ENCODE peak calls at places on chromosome 7, in six cellular contexts. R is adrenal gland, H is mammary epithelial cell, M is stomach, X is mucosa of descending colon, V is transverse colon. P is an unnamed sample.

GRCh38 chr7:74267756-74268565 is 13.8 kb upstream of the RFC2 start:
- DNase-seq in R (no peak), H (no peak), M (no peak), X (no peak), V (no peak), P (no peak)

GRCh38 chr7:39526676-39527075 is 39.5 kb upstream of the YAE1 start:
- DNase-seq in R (no peak), H (no peak), M (no peak), X (no peak), V (no peak), P (no peak)

GRCh38 chr7:111834367-111834766 is 272.1 kb upstream of the IMMP2L start:
- DNase-seq in R (no peak), H (no peak), M (no peak), X (no peak), V (no peak), P (no peak)

GRCh38 chr7:46810986-46811385 is 770.9 kb downstream of the TNS3 start:
- DNase-seq in R (no peak), H (no peak), M (no peak), X (no peak), V (no peak), P (no peak)

GRCh38 chr7:21011153-21011552 is 224.5 kb upstream of the SP8 start:
- DNase-seq in R (no peak), H (peak; percentile 98), M (no peak), X (no peak), V (no peak), P (no peak)

GRCh38 chr7:6624246-6624611 is 8.8 kb downstream of the ZNF853 start:
- DNase-seq in R (no peak), H (no peak), M (no peak), X (no peak), V (no peak), P (no peak)

GRCh38 chr7:125423444-125424155 is 494.0 kb upstream of the POT1 start:
- DNase-seq in R (no peak), H (peak; percentile 86), M (no peak), X (no peak), V (no peak), P (no peak)

GRCh38 chr7:50436133-50436802 is 13.9 kb downstream of the FIGNL1 start:
- DNase-seq in R (no peak), H (peak; percentile 59), M (no peak), X (no peak), V (no peak), P (no peak)

GRCh38 chr7:136687693-136688322 is 180.6 kb upstream of the CHRM2 start:
- DNase-seq in R (no peak), H (peak; percentile 13), M (no peak), X (no peak), V (no peak), P (no peak)

GRCh38 chr7:116227678-116228239 is 17.4 kb downstream of the TES start:
- DNase-seq in R (no peak), H (peak; percentile 79), M (no peak), X (no peak), V (no peak), P (no peak)

GRCh38 chr7:107051376-107051775 is 6.9 kb downstream of the PRKAR2B start:
- DNase-seq in R (no peak), H (peak; percentile 11), M (no peak), X (no peak), V (no peak), P (no peak)

GRCh38 chr7:87570178-87570577 is 30.5 kb downstream of the ABCB1 start:
- DNase-seq in R (no peak), H (peak; percentile 64), M (no peak), X (no peak), V (no peak), P (no peak)

GRCh38 chr7:72268090-72268489 is 144.0 kb downstream of the CALN1 start:
- DNase-seq in R (no peak), H (no peak), M (no peak), X (no peak), V (no peak), P (no peak)

GRCh38 chr7:134948246-134948645 is 38.1 kb upstream of the AGBL3 start:
- DNase-seq in R (no peak), H (no peak), M (no peak), X (no peak), V (no peak), P (no peak)

GRCh38 chr7:14305233-14305866 is 315.9 kb upstream of the ETV1 start:
- DNase-seq in R (no peak), H (no peak), M (no peak), X (no peak), V (no peak), P (no peak)

GRCh38 chr7:135075716-135076115 is 72.2 kb upstream of the TMEM140 start:
- DNase-seq in R (no peak), H (no peak), M (no peak), X (no peak), V (no peak), P (no peak)

GRCh38 chr7:17339139-17339538 is 40.7 kb downstream of the AHR start:
- DNase-seq in R (no peak), H (no peak), M (no peak), X (no peak), V (no peak), P (no peak)

GRCh38 chr7:29878081-29878688 is 71.9 kb downstream of the WIPF3 start:
- DNase-seq in R (no peak), H (peak; percentile 33), M (peak; percentile 49), X (no peak), V (no peak), P (no peak)

GRCh38 chr7:3673524-3673923 is 372.5 kb downstream of the SDK1 start:
- DNase-seq in R (peak; percentile 15), H (no peak), M (peak; percentile 59), X (peak; percentile 61), V (peak; percentile 50), P (peak; percentile 55)

GRCh38 chr7:28957822-28958234 is 302 bp downstream of the TRIL start:
- DNase-seq in R (peak; percentile 16), H (no peak), M (no peak), X (no peak), V (no peak), P (peak; percentile 25)

GRCh38 chr7:106110885-106111670 is 1.0 kb downstream of the SYPL1 start:
- DNase-seq in R (no peak), H (no peak), M (no peak), X (no peak), V (no peak), P (peak; percentile 25)

GRCh38 chr7:88226886-88227516 is 7.2 kb upstream of the SRI start:
- DNase-seq in R (no peak), H (peak; percentile 96), M (peak; percentile 60), X (peak; percentile 77), V (peak; percentile 83), P (peak; percentile 82)

DNA sequence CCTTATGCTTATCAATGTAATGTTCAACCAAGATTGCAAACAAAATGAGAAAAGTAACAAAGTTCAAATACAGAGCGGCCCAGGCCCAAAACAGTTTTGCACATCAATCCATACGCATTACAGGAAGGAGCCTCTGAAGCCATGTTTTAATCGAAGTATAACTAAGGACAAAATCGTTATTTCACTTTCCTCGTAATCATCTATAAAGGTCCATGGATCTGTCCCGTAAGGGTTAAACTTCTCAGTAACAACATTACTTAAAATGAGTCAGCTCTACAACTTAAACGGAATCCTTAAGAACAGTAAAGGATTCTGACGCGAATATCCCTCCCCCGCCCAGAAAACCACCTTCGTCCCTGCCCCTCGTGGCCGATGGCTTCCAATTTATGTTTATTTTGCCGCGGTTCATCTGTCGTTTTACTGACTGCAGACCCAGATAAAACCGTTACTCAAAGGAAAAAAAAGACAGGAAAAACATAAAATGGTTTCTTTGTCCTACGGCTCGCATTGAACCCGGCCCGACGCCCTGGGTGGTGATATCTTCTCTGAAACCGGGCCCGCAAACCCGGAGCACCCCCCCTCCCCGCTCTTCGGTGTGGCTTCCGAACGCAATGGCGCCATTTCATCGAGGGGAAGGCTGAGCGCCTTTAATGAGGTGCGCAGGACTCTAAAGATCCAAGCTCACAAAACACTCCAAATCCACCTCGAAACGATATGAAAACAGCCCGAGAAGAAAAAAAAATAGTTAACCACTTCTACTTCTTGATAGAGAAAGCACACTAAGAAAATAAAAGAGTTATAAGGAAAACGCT is 1.0 kb downstream of the HNRNPA2B1 start:
- DNase-seq in R (peak; percentile 75), H (no peak), M (peak; percentile 70), X (peak; percentile 77), V (peak; percentile 77), P (peak; percentile 67)
- TF ChIP-seq CTCF in R (no peak), H (no peak), M (no peak), X (no peak), V (no peak), P (no peak)

GRCh38 chr7:129862672-129863071 is 90.1 kb downstream of the UBE2H start:
- DNase-seq in R (no peak), H (no peak), M (no peak), X (no peak), V (no peak), P (no peak)

GRCh38 chr7:129865093-129865931 is 87.4 kb downstream of the UBE2H start:
- DNase-seq in R (no peak), H (no peak), M (no peak), X (no peak), V (no peak), P (no peak)

GRCh38 chr7:129866251-129866650 is 86.5 kb downstream of the UBE2H start:
- DNase-seq in R (no peak), H (no peak), M (no peak), X (no peak), V (no peak), P (no peak)

GRCh38 chr7:129864042-129864441 is 88.7 kb downstream of the UBE2H start:
- DNase-seq in R (peak; percentile 36), H (peak; percentile 34), M (peak; percentile 54), X (no peak), V (no peak), P (no peak)

DNA sequence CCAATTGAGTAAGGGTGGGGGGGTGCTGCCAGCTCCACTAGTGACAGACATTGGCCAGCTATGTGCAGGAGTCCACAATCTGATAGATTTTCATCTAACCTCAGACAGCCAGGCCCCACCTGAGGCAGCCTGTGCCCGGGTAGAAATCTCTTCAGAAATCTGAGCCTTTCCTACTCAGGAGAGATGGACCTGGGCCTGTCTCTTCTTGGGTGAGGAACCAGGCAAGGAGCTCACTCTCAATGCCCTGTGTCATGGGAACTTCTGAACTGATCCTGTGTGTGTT is 86.9 kb downstream of the UBE2H start:
- DNase-seq in R (no peak), H (no peak), M (no peak), X (no peak), V (no peak), P (no peak)
- H3K4me1 ChIP-seq in R (peaks cover 42% of the 10 kb centered on the region), H (peaks cover 19% of the 10 kb centered on the region), M (peaks cover 60% of the 10 kb centered on the region), X (no peaks in the 10 kb centered on the region), V (peaks cover 26% of the 10 kb centered on the region), P (no peaks in the 10 kb centered on the region)

GRCh38 chr7:102417105-102417504 is 16.3 kb upstream of the ORAI2 start:
- DNase-seq in R (no peak), H (no peak), M (no peak), X (no peak), V (no peak), P (no peak)
- H3K36me3 ChIP-seq in R (peaks cover 59% of the 10 kb centered on the region), H (peaks cover 10% of the 10 kb centered on the region), M (peaks cover 30% of the 10 kb centered on the region), X (peaks cover 3% of the 10 kb centered on the region), V (no peaks in the 10 kb centered on the region), P (no peaks in the 10 kb centered on the region)

DNA sequence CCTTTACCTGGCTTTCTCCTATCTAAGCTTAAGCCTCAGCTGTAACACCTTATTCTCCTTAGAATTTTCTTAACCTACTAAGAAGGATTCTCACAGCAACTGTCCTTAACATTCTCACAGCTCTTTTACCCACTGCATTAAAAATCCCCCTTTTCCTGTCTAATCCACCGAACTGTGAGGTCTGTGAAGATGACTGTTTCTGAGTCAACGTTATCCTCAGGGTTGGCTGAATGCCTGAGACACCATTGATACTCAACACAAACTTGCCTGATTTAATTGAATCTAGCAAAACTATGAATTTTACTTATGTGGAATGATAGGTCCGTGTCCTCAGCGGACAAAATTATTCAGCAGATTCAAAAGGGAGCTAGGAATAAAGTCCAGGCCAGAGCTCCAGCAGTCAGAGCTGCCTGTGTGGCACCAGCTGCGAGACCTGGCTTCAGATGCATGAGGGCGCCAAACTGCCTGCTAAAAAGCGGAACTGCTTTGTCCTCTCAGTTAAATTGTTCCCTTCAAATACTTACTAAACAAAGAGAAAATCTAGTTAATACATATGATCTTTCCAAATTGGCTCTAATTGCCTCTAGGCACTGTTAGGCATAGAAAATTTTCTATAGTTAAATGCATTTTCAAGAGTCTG is 33.4 kb upstream of the VWDE start:
- DNase-seq in R (no peak), H (peak; percentile 51), M (no peak), X (no peak), V (no peak), P (no peak)
- TF ChIP-seq CTCF in R (no peak), H (no peak), M (no peak), X (no peak), V (no peak), P (no peak)